ENCODE peak calls at places on chromosomes 4 and X, in eight cellular contexts. One of them, this sample, is unnamed.
A peak's percentile ranks its signal among the peaks of the same experiment; 100 is the strongest.

GRCh38 chrX:135410861-135411627 is 10.7 kb upstream of the SMIM10L2A start:
- DNase-seq in cardiac fibroblast: no peak
- DNase-seq in iris pigment epithelial cell: no peak
- DNase-seq in GM19239: no peak
- DNase-seq in SW480: no peak
- DNase-seq in SJSA1: no peak
- DNase-seq in heart right ventricle: no peak
- DNase-seq in NCI-H1436: no peak
- DNase-seq in this sample: no peak

GRCh38 chrX:67570839-67571238 is 27.0 kb downstream of the AR start:
- DNase-seq in cardiac fibroblast: no peak
- DNase-seq in iris pigment epithelial cell: no peak
- DNase-seq in GM19239: no peak
- DNase-seq in SW480: no peak
- DNase-seq in SJSA1: no peak
- DNase-seq in heart right ventricle: no peak
- DNase-seq in NCI-H1436: no peak
- DNase-seq in this sample: no peak

GRCh38 chr4:137541866-137542648 is 9.8 kb upstream of the PCDH18 start:
- DNase-seq in cardiac fibroblast: no peak
- DNase-seq in iris pigment epithelial cell: no peak
- DNase-seq in GM19239: no peak
- DNase-seq in SW480: no peak
- DNase-seq in SJSA1: no peak
- DNase-seq in heart right ventricle: no peak
- DNase-seq in NCI-H1436: no peak
- DNase-seq in this sample: no peak

GRCh38 chrX:130944230-130944629 is 41.2 kb upstream of the ENOX2 start:
- DNase-seq in cardiac fibroblast: no peak
- DNase-seq in iris pigment epithelial cell: no peak
- DNase-seq in GM19239: no peak
- DNase-seq in SW480: no peak
- DNase-seq in SJSA1: no peak
- DNase-seq in heart right ventricle: no peak
- DNase-seq in NCI-H1436: no peak
- DNase-seq in this sample: no peak

GRCh38 chrX:56783450-56783831 is 54.4 kb downstream of the NBDY start:
- DNase-seq in cardiac fibroblast: no peak
- DNase-seq in iris pigment epithelial cell: peak; percentile 23
- DNase-seq in GM19239: no peak
- DNase-seq in SW480: no peak
- DNase-seq in SJSA1: no peak
- DNase-seq in heart right ventricle: no peak
- DNase-seq in NCI-H1436: no peak
- DNase-seq in this sample: no peak

GRCh38 chrX:12970691-12971202 is 4.2 kb upstream of the TMSB4X start:
- DNase-seq in cardiac fibroblast: peak; percentile 81
- DNase-seq in iris pigment epithelial cell: peak; percentile 76
- DNase-seq in GM19239: no peak
- DNase-seq in SW480: no peak
- DNase-seq in SJSA1: peak; percentile 33
- DNase-seq in heart right ventricle: no peak
- DNase-seq in NCI-H1436: peak; percentile 38
- DNase-seq in this sample: peak; percentile 28

GRCh38 chrX:122546269-122546668 is 637.8 kb upstream of the GRIA3 start:
- DNase-seq in cardiac fibroblast: no peak
- DNase-seq in iris pigment epithelial cell: no peak
- DNase-seq in GM19239: no peak
- DNase-seq in SW480: no peak
- DNase-seq in SJSA1: no peak
- DNase-seq in heart right ventricle: no peak
- DNase-seq in NCI-H1436: no peak
- DNase-seq in this sample: no peak

GRCh38 chrX:40310016-40310415 is 212.3 kb upstream of the BCOR start:
- DNase-seq in cardiac fibroblast: no peak
- DNase-seq in iris pigment epithelial cell: no peak
- DNase-seq in GM19239: no peak
- DNase-seq in SW480: no peak
- DNase-seq in SJSA1: no peak
- DNase-seq in heart right ventricle: no peak
- DNase-seq in NCI-H1436: no peak
- DNase-seq in this sample: no peak

GRCh38 chrX:37783284-37783683 is 3.4 kb downstream of the CYBB start:
- DNase-seq in cardiac fibroblast: no peak
- DNase-seq in iris pigment epithelial cell: no peak
- DNase-seq in GM19239: no peak
- DNase-seq in SW480: no peak
- DNase-seq in SJSA1: no peak
- DNase-seq in heart right ventricle: peak; percentile 7
- DNase-seq in NCI-H1436: no peak
- DNase-seq in this sample: no peak

GRCh38 chr4:98653890-98654867 is 4.2 kb downstream of the TSPAN5 start:
- DNase-seq in cardiac fibroblast: peak; percentile 88
- DNase-seq in iris pigment epithelial cell: peak; percentile 97
- DNase-seq in GM19239: no peak
- DNase-seq in SW480: no peak
- DNase-seq in SJSA1: peak; percentile 83
- DNase-seq in heart right ventricle: no peak
- DNase-seq in NCI-H1436: no peak
- DNase-seq in this sample: no peak